ENCODE peak calls at places on chromosome 2, in six cellular contexts. T is HepG2, Y is H1, K is SK-N-SH, V is HCT116, L is K562. C is an unnamed sample.

GRCh38 chr2:96111823-96112500 is 4.4 kb downstream of the ADRA2B start:
- DNase-seq in T (no peak), Y (no peak), K (no peak), V (no peak), L (no peak), C (peak)

GRCh38 chr2:44769349-44770005 is 172.0 kb upstream of the SIX3 start:
- DNase-seq in T (no peak), Y (no peak), K (peak), V (no peak), L (no peak), C (no peak)

GRCh38 chr2:203741566-203741965 is 35.1 kb downstream of the CD28 start:
- DNase-seq in T (no peak), Y (no peak), K (no peak), V (no peak), L (no peak), C (no peak)

GRCh38 chr2:157172866-157173578 is 84.5 kb upstream of the GALNT5 start:
- DNase-seq in T (no peak), Y (no peak), K (no peak), V (no peak), L (no peak), C (no peak)

GRCh38 chr2:156982615-156983014 is 274.9 kb upstream of the GALNT5 start:
- DNase-seq in T (no peak), Y (no peak), K (no peak), V (no peak), L (no peak), C (no peak)

GRCh38 chr2:68689553-68690537 is 44.8 kb upstream of the ARHGAP25 start:
- DNase-seq in T (no peak), Y (no peak), K (no peak), V (no peak), L (no peak), C (no peak)

GRCh38 chr2:60423066-60423465 is 130.4 kb downstream of the BCL11A start:
- DNase-seq in T (no peak), Y (no peak), K (peak), V (no peak), L (no peak), C (no peak)

GRCh38 chr2:232903989-232904388 is 33.9 kb downstream of the SNORC start:
- DNase-seq in T (no peak), Y (no peak), K (peak), V (no peak), L (no peak), C (no peak)

GRCh38 chr2:159922563-159922962 is 124.6 kb upstream of the CD302 start:
- DNase-seq in T (no peak), Y (no peak), K (no peak), V (no peak), L (no peak), C (no peak)

GRCh38 chr2:67899187-67899586 is 163.6 kb downstream of the C1D start:
- DNase-seq in T (no peak), Y (no peak), K (no peak), V (no peak), L (no peak), C (no peak)

GRCh38 chr2:55620123-55620779 is 2.8 kb upstream of the PPP4R3B start:
- DNase-seq in T (peak), Y (no peak), K (peak), V (no peak), L (peak), C (no peak)

GRCh38 chr2:3739313-3739712 is 35.9 kb downstream of the DCDC2C start:
- DNase-seq in T (no peak), Y (no peak), K (no peak), V (no peak), L (no peak), C (no peak)

GRCh38 chr2:9950521-9951271 is 797 bp upstream of the GRHL1 start:
- DNase-seq in T (no peak), Y (peak), K (no peak), V (no peak), L (peak), C (peak)

GRCh38 chr2:217734999-217735398 is 267.8 kb downstream of the TNS1 start:
- DNase-seq in T (no peak), Y (no peak), K (no peak), V (no peak), L (no peak), C (no peak)

GRCh38 chr2:63698825-63699548 is 110.2 kb downstream of the MDH1 start:
- DNase-seq in T (peak), Y (peak), K (peak), V (peak), L (peak), C (peak)

GRCh38 chr2:111250448-111251030 is 129.8 kb downstream of the BCL2L11 start:
- DNase-seq in T (peak), Y (no peak), K (no peak), V (no peak), L (no peak), C (no peak)

GRCh38 chr2:48527211-48527880 is 2.6 kb upstream of the STON1 start:
- DNase-seq in T (no peak), Y (no peak), K (no peak), V (no peak), L (no peak), C (no peak)

GRCh38 chr2:158755738-158756137 is 39.4 kb upstream of the DAPL1 start:
- DNase-seq in T (no peak), Y (peak), K (no peak), V (peak), L (peak), C (no peak)

GRCh38 chr2:152042636-152043615 is 55.9 kb downstream of the CACNB4 start:
- DNase-seq in T (no peak), Y (no peak), K (no peak), V (no peak), L (peak), C (no peak)

GRCh38 chr2:139033300-139033699 is 253.1 kb upstream of the NXPH2 start:
- DNase-seq in T (no peak), Y (no peak), K (no peak), V (no peak), L (no peak), C (no peak)

GRCh38 chr2:171629113-171629512 is 58.2 kb upstream of the DYNC1I2 start:
- DNase-seq in T (no peak), Y (no peak), K (no peak), V (no peak), L (no peak), C (no peak)

GRCh38 chr2:193670478-193670877 is 1475.7 kb upstream of the TMEFF2 start:
- DNase-seq in T (no peak), Y (no peak), K (no peak), V (no peak), L (no peak), C (no peak)

GRCh38 chr2:138476186-138476585 is 25.4 kb upstream of the SPOPL start:
- DNase-seq in T (no peak), Y (no peak), K (no peak), V (no peak), L (no peak), C (no peak)

DNA sequence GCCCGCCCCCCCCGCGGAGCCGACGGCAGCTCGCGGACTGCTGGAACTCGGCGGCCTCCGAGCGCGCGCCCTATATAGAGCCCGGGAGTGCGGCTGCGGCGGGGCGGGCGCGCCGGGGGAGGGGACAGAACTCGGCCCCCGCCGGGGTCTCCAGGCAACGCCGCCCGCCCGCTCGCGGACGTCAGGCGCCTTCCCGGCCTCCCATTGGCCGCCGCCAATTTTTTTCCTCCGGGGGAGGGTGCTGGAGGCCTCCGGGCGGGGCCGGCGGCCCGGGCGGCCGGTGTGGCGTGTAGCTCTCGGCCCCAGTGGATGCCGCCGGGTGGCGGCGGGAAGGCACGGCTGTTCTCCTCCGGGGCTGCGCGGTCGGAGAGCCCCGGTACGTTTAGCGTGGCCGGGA is at the start of gene ZFP36L2:
- DNase-seq in T (peak), Y (peak), K (peak), V (peak), L (peak), C (peak)
- TF ChIP-seq JUND in T (no peak), Y (no peak), K (no peak), V (no peak), L (no peak), C (no peak)

GRCh38 chr2:224027070-224027469 is 12.0 kb downstream of the SERPINE2 start:
- DNase-seq in T (no peak), Y (peak), K (no peak), V (no peak), L (no peak), C (no peak)
- TF ChIP-seq JUND in T (no peak), Y (no peak), K (no peak), V (no peak), L (no peak), C (no peak)

GRCh38 chr2:72141032-72141645 is 6.5 kb downstream of the CYP26B1 start:
- DNase-seq in T (no peak), Y (no peak), K (peak), V (no peak), L (no peak), C (no peak)

GRCh38 chr2:72139871-72140620 is 7.6 kb downstream of the CYP26B1 start:
- DNase-seq in T (no peak), Y (no peak), K (peak), V (no peak), L (no peak), C (no peak)

GRCh38 chr2:72139471-72139870 is 8.2 kb downstream of the CYP26B1 start:
- DNase-seq in T (no peak), Y (peak), K (peak), V (no peak), L (no peak), C (no peak)

GRCh38 chr2:72141881-72142742 is 5.5 kb downstream of the CYP26B1 start:
- DNase-seq in T (no peak), Y (peak), K (peak), V (no peak), L (no peak), C (no peak)

GRCh38 chr2:72140621-72140960 is 7.1 kb downstream of the CYP26B1 start:
- DNase-seq in T (no peak), Y (no peak), K (peak), V (no peak), L (no peak), C (no peak)
- TF ChIP-seq JUND in T (no peak), Y (no peak), K (no peak), V (no peak), L (no peak), C (no peak)

GRCh38 chr2:28606986-28607441 is 111.2 kb downstream of the PLB1 start:
- DNase-seq in T (no peak), Y (no peak), K (no peak), V (no peak), L (peak), C (no peak)

GRCh38 chr2:28603821-28604220 is 108.0 kb downstream of the PLB1 start:
- DNase-seq in T (no peak), Y (no peak), K (no peak), V (no peak), L (no peak), C (no peak)

GRCh38 chr2:28602136-28602660 is 106.3 kb downstream of the PLB1 start:
- DNase-seq in T (no peak), Y (no peak), K (no peak), V (no peak), L (no peak), C (no peak)

GRCh38 chr2:28602751-28603639 is 107.1 kb downstream of the PLB1 start:
- DNase-seq in T (no peak), Y (no peak), K (no peak), V (no peak), L (no peak), C (no peak)

GRCh38 chr2:28604284-28604843 is 108.5 kb downstream of the PLB1 start:
- DNase-seq in T (no peak), Y (no peak), K (no peak), V (no peak), L (no peak), C (no peak)
- TF ChIP-seq JUND in T (no peak), Y (no peak), K (no peak), V (no peak), L (no peak), C (no peak)

DNA sequence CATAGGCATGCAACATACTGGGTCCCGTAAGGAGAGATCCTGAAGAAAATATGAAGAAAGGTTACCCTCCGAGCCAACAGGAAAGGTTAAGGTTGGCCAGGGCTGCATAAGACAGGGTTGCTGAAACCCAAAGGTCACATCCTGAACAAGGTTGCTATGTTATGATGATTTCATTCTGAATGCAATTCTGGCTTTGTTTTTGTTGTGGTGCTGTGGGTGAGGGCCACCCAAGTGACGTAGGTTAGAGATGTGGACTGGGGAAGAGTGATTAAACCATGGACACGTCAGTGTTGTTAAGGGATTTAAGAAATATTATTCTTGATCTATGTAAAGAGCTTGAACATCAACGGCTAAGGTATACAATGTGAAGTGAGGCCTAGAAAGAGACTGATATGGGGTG is 60.0 kb downstream of the ZEB2 start:
- DNase-seq in T (no peak), Y (no peak), K (no peak), V (no peak), L (no peak), C (no peak)
- TF ChIP-seq JUND in T (no peak), Y (no peak), K (no peak), V (no peak), L (no peak), C (no peak)

C was measured in T47D.